ENCODE peak calls at places on chromosomes 7 and 10, in four cellular contexts. C is upper lobe of right lung; L is CD4-positive, alpha-beta T cell; N is heart left ventricle. S is an unnamed sample.

GRCh38 chr7:3673524-3673923 is 372.5 kb downstream of the SDK1 start:
- DNase-seq in C (peak; percentile 67), L (peak; percentile 32), N (no peak), S (no peak)

GRCh38 chr7:1502845-1503244 is 1.3 kb downstream of the INTS1 start:
- DNase-seq in C (no peak), L (no peak), N (no peak), S (no peak)

GRCh38 chr10:21326594-21326993 is 198.9 kb downstream of the SKIDA1 start:
- DNase-seq in C (no peak), L (no peak), N (no peak), S (no peak)

GRCh38 chr7:151246161-151247015 is 2.1 kb downstream of the SMARCD3 start:
- DNase-seq in C (no peak), L (no peak), N (peak; percentile 21), S (no peak)

GRCh38 chr7:83347836-83348482 is 185.3 kb upstream of the PCLO start:
- DNase-seq in C (no peak), L (no peak), N (no peak), S (peak; percentile 8)

GRCh38 chr10:97574374-97575100 is 2.0 kb downstream of the ANKRD2 start:
- DNase-seq in C (peak; percentile 80), L (no peak), N (peak; percentile 82), S (peak; percentile 24)

GRCh38 chr10:127977368-127978009 is 70.6 kb downstream of the PTPRE start:
- DNase-seq in C (peak; percentile 80), L (no peak), N (peak; percentile 89), S (peak; percentile 53)

GRCh38 chr7:71206183-71206582 is 74.2 kb downstream of the GALNT17 start:
- DNase-seq in C (no peak), L (no peak), N (no peak), S (no peak)

GRCh38 chr7:51070163-51070562 is 246.4 kb downstream of the COBL start:
- DNase-seq in C (no peak), L (no peak), N (no peak), S (no peak)

GRCh38 chr10:132201111-132201989 is 14.6 kb downstream of the DPYSL4 start:
- DNase-seq in C (no peak), L (no peak), N (peak; percentile 20), S (no peak)

GRCh38 chr10:128318868-128319267 is 192.6 kb upstream of the MKI67 start:
- DNase-seq in C (no peak), L (no peak), N (no peak), S (no peak)

GRCh38 chr7:24898691-24899090 is 81.3 kb downstream of the OSBPL3 start:
- DNase-seq in C (no peak), L (no peak), N (no peak), S (no peak)

GRCh38 chr10:50392966-50393718 is 141.8 kb upstream of the ASAH2 start:
- DNase-seq in C (no peak), L (no peak), N (no peak), S (no peak)

GRCh38 chr7:143381427-143382125 is 431 bp downstream of the ZYX start:
- DNase-seq in C (peak; percentile 83), L (no peak), N (peak; percentile 83), S (peak; percentile 44)

GRCh38 chr7:7577888-7578287 is 11.2 kb downstream of the MIOS start:
- DNase-seq in C (no peak), L (no peak), N (no peak), S (no peak)

GRCh38 chr10:12634532-12634931 is 285.2 kb downstream of the CAMK1D start:
- DNase-seq in C (no peak), L (no peak), N (no peak), S (no peak)

GRCh38 chr7:110587294-110587693 is 503.6 kb upstream of the LRRN3 start:
- DNase-seq in C (no peak), L (no peak), N (no peak), S (no peak)

GRCh38 chr7:74489997-74490396 is 36.3 kb downstream of the GTF2IRD1 start:
- DNase-seq in C (no peak), L (no peak), N (no peak), S (no peak)

GRCh38 chr7:11341285-11341944 is 367.7 kb downstream of the PHF14 start:
- DNase-seq in C (no peak), L (no peak), N (no peak), S (no peak)

GRCh38 chr10:7666253-7667023 is at the start of gene ITIH5:
- DNase-seq in C (no peak), L (no peak), N (peak; percentile 36), S (no peak)

GRCh38 chr10:113788604-113789083 is 37.2 kb downstream of the PLEKHS1 start:
- DNase-seq in C (no peak), L (no peak), N (peak; percentile 35), S (no peak)

GRCh38 chr7:54811925-54812264 is 52.9 kb upstream of the SEC61G start:
- DNase-seq in C (no peak), L (no peak), N (peak; percentile 55), S (no peak)

GRCh38 chr10:76618641-76619040 is 1019.0 kb downstream of the KCNMA1 start:
- DNase-seq in C (no peak), L (no peak), N (no peak), S (no peak)

GRCh38 chr10:97685395-97685958 is 1.6 kb downstream of the AVPI1 start:
- DNase-seq in C (peak; percentile 67), L (no peak), N (peak; percentile 38), S (no peak)

GRCh38 chr10:34609287-34609940 is 205.7 kb downstream of the PARD3 start:
- DNase-seq in C (no peak), L (no peak), N (no peak), S (no peak)

GRCh38 chr7:150849204-150849775 is 3.0 kb upstream of the AOC1 start:
- DNase-seq in C (no peak), L (no peak), N (no peak), S (no peak)

GRCh38 chr7:150405584-150406310 is 26.6 kb downstream of the ZNF775 start:
- DNase-seq in C (no peak), L (no peak), N (peak; percentile 24), S (peak; percentile 53)

GRCh38 chr10:119654540-119654939 is 3.4 kb downstream of the BAG3 start:
- DNase-seq in C (peak; percentile 86), L (no peak), N (peak; percentile 49), S (no peak)

GRCh38 chr7:50553973-50554372 is 11.2 kb downstream of the DDC start:
- DNase-seq in C (no peak), L (no peak), N (no peak), S (no peak)

GRCh38 chr7:17936321-17936720 is 4.0 kb downstream of the SNX13 start:
- DNase-seq in C (no peak), L (no peak), N (no peak), S (no peak)

GRCh38 chr10:14648936-14649335 is 125.8 kb downstream of the FAM107B start:
- DNase-seq in C (no peak), L (no peak), N (no peak), S (no peak)

GRCh38 chr10:88978463-88978862 is 12.1 kb upstream of the FAS start:
- DNase-seq in C (no peak), L (no peak), N (no peak), S (no peak)
- H3K27ac ChIP-seq in C (peak overlapping the region; percentile 33), L (no peak overlapping the region), N (peak overlapping the region; percentile 78), S (no peak overlapping the region)

GRCh38 chr7:98995523-98996161 is 117.3 kb downstream of the TRRAP start:
- DNase-seq in C (peak; percentile 33), L (no peak), N (no peak), S (no peak)
- H3K27ac ChIP-seq in C (no peak overlapping the region), L (no peak overlapping the region), N (no peak overlapping the region), S (no peak overlapping the region)

GRCh38 chr7:129332354-129333056 is 101.7 kb upstream of the STRIP2 start:
- DNase-seq in C (no peak), L (no peak), N (no peak), S (no peak)
- H3K27ac ChIP-seq in C (no peak overlapping the region), L (no peak overlapping the region), N (no peak overlapping the region), S (no peak overlapping the region)

GRCh38 chr10:112361951-112362770 is 11.8 kb upstream of the ACSL5 start:
- DNase-seq in C (peak; percentile 72), L (no peak), N (peak; percentile 58), S (no peak)
- H3K27ac ChIP-seq in C (peak overlapping the region; percentile 88), L (no peak overlapping the region), N (peak overlapping the region; percentile 73), S (no peak overlapping the region)

DNA sequence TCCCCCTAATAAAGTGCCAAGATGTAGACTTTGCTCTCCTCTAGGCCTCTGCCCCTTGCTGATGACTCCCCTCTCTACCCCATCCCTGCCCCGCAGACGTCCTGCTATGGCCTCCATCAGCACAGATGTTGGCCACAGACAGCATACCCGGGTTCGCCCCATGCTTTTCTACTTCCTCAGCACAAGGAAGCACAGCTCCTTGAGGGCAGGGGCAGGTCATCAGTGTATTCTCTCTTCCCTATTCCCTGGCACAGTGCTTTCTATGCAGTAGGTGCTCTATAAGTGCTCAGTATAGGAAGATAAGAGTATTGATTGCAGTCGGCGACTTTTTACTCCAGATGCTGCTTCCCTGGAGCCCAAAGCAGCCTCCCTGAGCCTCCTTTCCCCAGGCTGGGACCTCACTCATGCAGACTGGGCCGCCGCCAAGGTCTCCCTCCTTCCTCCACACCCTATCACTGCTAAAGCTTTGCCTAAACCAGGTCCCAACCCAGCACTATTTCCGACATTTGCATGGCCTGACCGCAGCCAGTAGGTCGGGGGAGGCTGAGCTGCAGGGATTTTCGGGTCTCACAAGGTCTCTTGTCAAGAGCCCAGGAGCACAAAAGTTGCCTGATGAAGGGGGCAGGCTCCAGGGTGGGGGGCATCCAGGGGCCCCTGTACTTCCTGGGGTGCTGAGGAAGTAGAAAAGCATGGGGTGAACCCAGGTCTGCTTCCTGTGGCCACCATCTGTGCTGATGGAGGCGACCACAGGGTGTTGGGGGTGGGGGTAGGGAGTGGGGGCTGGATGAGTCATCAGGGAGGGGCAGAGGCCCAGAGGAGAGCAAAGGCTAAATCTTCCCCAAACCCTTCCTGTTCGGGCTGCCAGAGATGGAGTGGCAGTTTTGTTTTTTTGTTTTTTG is 8.0 kb downstream of the CALHM3 start:
- DNase-seq in C (peak; percentile 77), L (peak; percentile 57), N (no peak), S (no peak)
- H3K27ac ChIP-seq in C (peak overlapping the region; percentile 44), L (peak overlapping the region; percentile 37), N (no peak overlapping the region), S (no peak overlapping the region)

GRCh38 chr10:71963351-71963755 is 842 bp upstream of the CHST3 start:
- DNase-seq in C (no peak), L (no peak), N (peak; percentile 68), S (no peak)
- H3K27ac ChIP-seq in C (peak overlapping the region; percentile 83), L (no peak overlapping the region), N (peak overlapping the region; percentile 99), S (peak overlapping the region; percentile 94)

DNA sequence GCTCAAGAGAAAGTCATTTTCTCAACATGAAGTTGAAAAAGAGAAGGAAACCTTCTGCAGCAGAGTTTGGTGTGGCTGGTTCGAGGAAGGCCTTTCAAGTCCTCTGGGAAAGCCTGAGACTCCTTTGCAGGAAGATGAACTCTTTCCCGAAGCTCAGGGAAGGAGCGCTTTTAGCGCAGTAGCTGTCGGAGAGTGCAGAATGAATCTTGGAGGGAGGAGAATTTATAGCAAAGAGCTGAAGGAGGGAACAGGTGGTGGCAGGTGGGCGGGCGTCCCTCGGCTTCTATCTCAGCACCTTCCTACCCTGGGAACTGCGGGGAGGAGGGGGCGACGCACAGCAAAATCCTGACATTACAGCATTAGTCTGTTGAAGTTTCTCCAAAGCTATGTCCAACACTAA is at the start of gene ATOH7:
- DNase-seq in C (no peak), L (no peak), N (no peak), S (peak; percentile 32)
- H3K27ac ChIP-seq in C (peak within 1 kb of the TSS; percentile 30), L (no peak within 1 kb of the TSS), N (peak within 1 kb of the TSS; percentile 81), S (peak within 1 kb of the TSS; percentile 67)

DNA sequence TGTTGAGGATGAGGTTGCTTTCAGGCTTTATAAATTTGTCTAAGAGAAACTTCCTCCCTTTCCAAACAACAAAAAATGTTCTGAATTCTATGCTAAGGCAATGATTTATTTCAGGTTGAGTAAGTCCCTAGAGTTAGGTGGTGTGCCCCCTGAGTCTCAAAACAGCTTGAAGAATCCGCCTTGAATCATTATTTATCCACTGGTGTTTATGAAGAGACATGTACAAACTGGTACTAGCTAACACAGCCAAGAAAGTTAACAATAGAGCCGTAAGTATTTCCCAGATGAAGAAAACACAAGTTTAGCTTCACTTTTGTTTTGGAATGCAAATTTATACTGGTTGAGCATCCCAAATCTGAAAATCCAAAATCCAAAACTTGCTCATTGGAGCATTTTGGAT is 66.2 kb upstream of the SRPK2 start:
- DNase-seq in C (no peak), L (no peak), N (no peak), S (no peak)
- H3K27ac ChIP-seq in C (no peak overlapping the region), L (no peak overlapping the region), N (no peak overlapping the region), S (no peak overlapping the region)

S was measured in caudate nucleus.